ENCODE peak calls at places on chromosomes 7 and 10, in nine cellular contexts. One of them, this sample, is unnamed.

GRCh38 chr7:40057292-40057691 is 77.1 kb downstream of the MPLKIP start:
- DNase-seq in HL-60: no peak
- DNase-seq in aorta: no peak
- DNase-seq in coronary artery: no peak
- DNase-seq in substantia nigra: no peak
- DNase-seq in fibroblast of lung: peak; percentile 17
- DNase-seq in PC-9: no peak
- DNase-seq in mesendoderm: no peak
- DNase-seq in stomach: no peak
- DNase-seq in this sample: no peak

GRCh38 chr7:146864644-146865043 is 748.0 kb downstream of the CNTNAP2 start:
- DNase-seq in stomach: no peak
- DNase-seq in aorta: no peak
- DNase-seq in PC-9: no peak
- DNase-seq in fibroblast of lung: no peak
- DNase-seq in mesendoderm: peak; percentile 62
- DNase-seq in substantia nigra: no peak
- DNase-seq in HL-60: no peak
- DNase-seq in coronary artery: no peak
- DNase-seq in this sample: no peak

GRCh38 chr7:13560441-13560840 is 429.0 kb downstream of the ETV1 start:
- DNase-seq in aorta: no peak
- DNase-seq in coronary artery: no peak
- DNase-seq in PC-9: no peak
- DNase-seq in HL-60: no peak
- DNase-seq in substantia nigra: no peak
- DNase-seq in fibroblast of lung: peak; percentile 73
- DNase-seq in mesendoderm: no peak
- DNase-seq in stomach: no peak
- DNase-seq in this sample: no peak

GRCh38 chr7:27151945-27152815 is at the start of gene HOXA3:
- DNase-seq in mesendoderm: no peak
- DNase-seq in aorta: no peak
- DNase-seq in PC-9: no peak
- DNase-seq in substantia nigra: no peak
- DNase-seq in fibroblast of lung: no peak
- DNase-seq in coronary artery: peak; percentile 59
- DNase-seq in stomach: peak; percentile 26
- DNase-seq in HL-60: no peak
- DNase-seq in this sample: no peak

GRCh38 chr7:73985737-73986141 is 42.2 kb upstream of the ELN start:
- DNase-seq in aorta: no peak
- DNase-seq in mesendoderm: no peak
- DNase-seq in substantia nigra: no peak
- DNase-seq in HL-60: no peak
- DNase-seq in PC-9: no peak
- DNase-seq in stomach: no peak
- DNase-seq in coronary artery: no peak
- DNase-seq in fibroblast of lung: no peak
- DNase-seq in this sample: no peak

GRCh38 chr7:123537026-123537642 is 2.7 kb upstream of the IQUB start:
- DNase-seq in fibroblast of lung: no peak
- DNase-seq in HL-60: no peak
- DNase-seq in substantia nigra: no peak
- DNase-seq in PC-9: no peak
- DNase-seq in stomach: no peak
- DNase-seq in coronary artery: no peak
- DNase-seq in mesendoderm: peak; percentile 19
- DNase-seq in aorta: no peak
- DNase-seq in this sample: no peak

GRCh38 chr10:122688293-122688989 is 11.2 kb downstream of the C10orf120 start:
- DNase-seq in substantia nigra: no peak
- DNase-seq in stomach: no peak
- DNase-seq in mesendoderm: peak; percentile 77
- DNase-seq in aorta: no peak
- DNase-seq in coronary artery: no peak
- DNase-seq in fibroblast of lung: no peak
- DNase-seq in HL-60: no peak
- DNase-seq in PC-9: peak; percentile 4
- DNase-seq in this sample: no peak

GRCh38 chr7:44367475-44368030 is 42.2 kb upstream of the CAMK2B start:
- DNase-seq in aorta: no peak
- DNase-seq in fibroblast of lung: no peak
- DNase-seq in coronary artery: peak; percentile 14
- DNase-seq in mesendoderm: peak; percentile 25
- DNase-seq in PC-9: no peak
- DNase-seq in HL-60: no peak
- DNase-seq in substantia nigra: no peak
- DNase-seq in stomach: peak; percentile 11
- DNase-seq in this sample: no peak

GRCh38 chr7:27576360-27576944 is 86.2 kb downstream of the HIBADH start:
- DNase-seq in PC-9: no peak
- DNase-seq in mesendoderm: peak; percentile 55
- DNase-seq in HL-60: no peak
- DNase-seq in coronary artery: no peak
- DNase-seq in substantia nigra: no peak
- DNase-seq in fibroblast of lung: peak; percentile 27
- DNase-seq in stomach: no peak
- DNase-seq in aorta: no peak
- DNase-seq in this sample: peak; percentile 56

GRCh38 chr7:156279635-156280034 is 360.9 kb upstream of the RNF32 start:
- DNase-seq in stomach: no peak
- DNase-seq in PC-9: no peak
- DNase-seq in HL-60: no peak
- DNase-seq in coronary artery: no peak
- DNase-seq in aorta: no peak
- DNase-seq in substantia nigra: no peak
- DNase-seq in fibroblast of lung: no peak
- DNase-seq in mesendoderm: no peak
- DNase-seq in this sample: no peak

GRCh38 chr10:35631404-35631803 is 10.7 kb downstream of the FZD8 start:
- DNase-seq in mesendoderm: no peak
- DNase-seq in HL-60: no peak
- DNase-seq in PC-9: no peak
- DNase-seq in coronary artery: no peak
- DNase-seq in stomach: no peak
- DNase-seq in aorta: no peak
- DNase-seq in substantia nigra: no peak
- DNase-seq in fibroblast of lung: no peak
- DNase-seq in this sample: no peak

GRCh38 chr10:6927001-6927400 is 346.9 kb upstream of the PRKCQ start:
- DNase-seq in HL-60: peak; percentile 33
- DNase-seq in stomach: no peak
- DNase-seq in mesendoderm: no peak
- DNase-seq in substantia nigra: no peak
- DNase-seq in fibroblast of lung: no peak
- DNase-seq in PC-9: no peak
- DNase-seq in aorta: no peak
- DNase-seq in coronary artery: no peak
- DNase-seq in this sample: no peak

GRCh38 chr10:123808873-123809272 is 82.7 kb downstream of the CPXM2 start:
- DNase-seq in stomach: no peak
- DNase-seq in fibroblast of lung: peak; percentile 61
- DNase-seq in substantia nigra: no peak
- DNase-seq in HL-60: no peak
- DNase-seq in coronary artery: no peak
- DNase-seq in aorta: no peak
- DNase-seq in PC-9: no peak
- DNase-seq in mesendoderm: peak; percentile 87
- DNase-seq in this sample: peak; percentile 74

GRCh38 chr7:78179827-78180226 is 381.3 kb downstream of the PHTF2 start:
- DNase-seq in substantia nigra: no peak
- DNase-seq in stomach: no peak
- DNase-seq in PC-9: no peak
- DNase-seq in HL-60: no peak
- DNase-seq in coronary artery: no peak
- DNase-seq in fibroblast of lung: no peak
- DNase-seq in aorta: no peak
- DNase-seq in mesendoderm: no peak
- DNase-seq in this sample: no peak

GRCh38 chr10:75358835-75359421 is 42.6 kb downstream of the ZNF503 start:
- DNase-seq in aorta: no peak
- DNase-seq in coronary artery: no peak
- DNase-seq in mesendoderm: peak; percentile 63
- DNase-seq in HL-60: peak; percentile 96
- DNase-seq in PC-9: peak; percentile 50
- DNase-seq in substantia nigra: no peak
- DNase-seq in stomach: no peak
- DNase-seq in fibroblast of lung: peak; percentile 85
- DNase-seq in this sample: peak; percentile 98

GRCh38 chr7:25282194-25282593 is 53.9 kb upstream of the NPVF start:
- DNase-seq in aorta: no peak
- DNase-seq in HL-60: no peak
- DNase-seq in stomach: no peak
- DNase-seq in mesendoderm: no peak
- DNase-seq in PC-9: no peak
- DNase-seq in fibroblast of lung: no peak
- DNase-seq in substantia nigra: no peak
- DNase-seq in coronary artery: no peak
- DNase-seq in this sample: no peak

GRCh38 chr10:32125023-32125422 is 68.8 kb upstream of the KIF5B start:
- DNase-seq in substantia nigra: peak; percentile 23
- DNase-seq in stomach: no peak
- DNase-seq in fibroblast of lung: no peak
- DNase-seq in HL-60: no peak
- DNase-seq in PC-9: no peak
- DNase-seq in mesendoderm: no peak
- DNase-seq in aorta: no peak
- DNase-seq in coronary artery: no peak
- DNase-seq in this sample: no peak

GRCh38 chr7:111736475-111736874 is 174.2 kb upstream of the IMMP2L start:
- DNase-seq in mesendoderm: no peak
- DNase-seq in aorta: no peak
- DNase-seq in substantia nigra: no peak
- DNase-seq in PC-9: no peak
- DNase-seq in stomach: no peak
- DNase-seq in fibroblast of lung: peak; percentile 33
- DNase-seq in HL-60: no peak
- DNase-seq in coronary artery: no peak
- DNase-seq in this sample: no peak

GRCh38 chr10:88411772-88412349 is 171.3 kb downstream of the RNLS start:
- DNase-seq in PC-9: no peak
- DNase-seq in stomach: no peak
- DNase-seq in substantia nigra: no peak
- DNase-seq in mesendoderm: no peak
- DNase-seq in HL-60: no peak
- DNase-seq in aorta: no peak
- DNase-seq in fibroblast of lung: no peak
- DNase-seq in coronary artery: no peak
- DNase-seq in this sample: no peak

GRCh38 chr10:71666607-71667373 is 52.8 kb downstream of the C10orf105 start:
- DNase-seq in coronary artery: no peak
- DNase-seq in substantia nigra: no peak
- DNase-seq in PC-9: no peak
- DNase-seq in HL-60: no peak
- DNase-seq in stomach: no peak
- DNase-seq in fibroblast of lung: peak; percentile 23
- DNase-seq in mesendoderm: no peak
- DNase-seq in aorta: no peak
- DNase-seq in this sample: no peak
- H3K27ac ChIP-seq in coronary artery: no peak overlapping the region
- H3K27ac ChIP-seq in substantia nigra: no peak overlapping the region
- H3K27ac ChIP-seq in PC-9: no peak overlapping the region
- H3K27ac ChIP-seq in HL-60: no peak overlapping the region
- H3K27ac ChIP-seq in stomach: no peak overlapping the region
- H3K27ac ChIP-seq in fibroblast of lung: no peak overlapping the region
- H3K27ac ChIP-seq in mesendoderm: no peak overlapping the region
- H3K27ac ChIP-seq in aorta: no peak overlapping the region
- H3K27ac ChIP-seq in this sample: no peak overlapping the region

GRCh38 chr7:66078067-66078466 is 2.4 kb downstream of the ASL start:
- DNase-seq in mesendoderm: no peak
- DNase-seq in substantia nigra: no peak
- DNase-seq in stomach: no peak
- DNase-seq in HL-60: no peak
- DNase-seq in aorta: no peak
- DNase-seq in PC-9: no peak
- DNase-seq in fibroblast of lung: no peak
- DNase-seq in coronary artery: no peak
- DNase-seq in this sample: no peak

GRCh38 chr7:66070222-66070621 is 5.4 kb upstream of the ASL start:
- DNase-seq in mesendoderm: no peak
- DNase-seq in PC-9: no peak
- DNase-seq in HL-60: no peak
- DNase-seq in fibroblast of lung: peak; percentile 30
- DNase-seq in substantia nigra: no peak
- DNase-seq in coronary artery: no peak
- DNase-seq in aorta: no peak
- DNase-seq in stomach: no peak
- DNase-seq in this sample: no peak

GRCh38 chr7:66076459-66077329 is 1.1 kb downstream of the ASL start:
- DNase-seq in HL-60: no peak
- DNase-seq in aorta: no peak
- DNase-seq in PC-9: no peak
- DNase-seq in coronary artery: no peak
- DNase-seq in substantia nigra: no peak
- DNase-seq in fibroblast of lung: no peak
- DNase-seq in stomach: peak; percentile 66
- DNase-seq in mesendoderm: no peak
- DNase-seq in this sample: no peak

GRCh38 chr7:66075590-66076458 is at the start of gene ASL:
- DNase-seq in fibroblast of lung: peak; percentile 89
- DNase-seq in HL-60: peak; percentile 79
- DNase-seq in stomach: peak; percentile 97
- DNase-seq in PC-9: peak; percentile 96
- DNase-seq in mesendoderm: peak; percentile 94
- DNase-seq in coronary artery: peak; percentile 94
- DNase-seq in substantia nigra: peak; percentile 90
- DNase-seq in aorta: peak; percentile 95
- DNase-seq in this sample: peak; percentile 99
- H3K27ac ChIP-seq in fibroblast of lung: peak within 1 kb of the TSS; percentile 79
- H3K27ac ChIP-seq in HL-60: peak within 1 kb of the TSS; percentile 45
- H3K27ac ChIP-seq in stomach: peak within 1 kb of the TSS; percentile 82
- H3K27ac ChIP-seq in PC-9: no peak within 1 kb of the TSS
- H3K27ac ChIP-seq in mesendoderm: no peak within 1 kb of the TSS
- H3K27ac ChIP-seq in coronary artery: peak within 1 kb of the TSS; percentile 71
- H3K27ac ChIP-seq in substantia nigra: peak within 1 kb of the TSS; percentile 56
- H3K27ac ChIP-seq in aorta: no peak within 1 kb of the TSS
- H3K27ac ChIP-seq in this sample: peak within 1 kb of the TSS; percentile 59

DNA sequence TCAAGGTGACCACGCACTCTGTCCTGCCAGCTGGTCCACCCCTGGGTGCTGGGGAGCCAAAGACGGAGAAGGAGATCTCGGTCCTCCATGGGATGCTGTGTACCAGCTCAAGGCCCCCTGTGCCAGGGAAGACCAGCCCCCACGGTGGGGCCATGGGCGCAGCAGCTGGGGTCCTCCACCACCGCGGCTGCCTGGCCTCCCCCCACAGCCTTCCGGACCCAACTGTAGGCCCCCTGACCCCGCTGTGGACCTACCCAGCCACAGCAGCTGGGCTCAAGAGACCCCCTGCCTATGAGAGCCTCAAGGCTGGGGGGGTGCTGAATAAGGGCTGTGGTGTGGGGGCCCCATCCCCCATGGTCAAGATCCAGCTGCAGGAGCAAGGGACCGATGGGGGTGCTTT is 5.4 kb downstream of the NYAP1 start:
- DNase-seq in coronary artery: no peak
- DNase-seq in aorta: no peak
- DNase-seq in mesendoderm: no peak
- DNase-seq in substantia nigra: no peak
- DNase-seq in HL-60: no peak
- DNase-seq in PC-9: no peak
- DNase-seq in stomach: no peak
- DNase-seq in fibroblast of lung: no peak
- DNase-seq in this sample: no peak
- H3K27ac ChIP-seq in coronary artery: no peak overlapping the region
- H3K27ac ChIP-seq in aorta: no peak overlapping the region
- H3K27ac ChIP-seq in mesendoderm: no peak overlapping the region
- H3K27ac ChIP-seq in substantia nigra: peak overlapping the region; percentile 38
- H3K27ac ChIP-seq in HL-60: no peak overlapping the region
- H3K27ac ChIP-seq in PC-9: no peak overlapping the region
- H3K27ac ChIP-seq in stomach: no peak overlapping the region
- H3K27ac ChIP-seq in fibroblast of lung: no peak overlapping the region
- H3K27ac ChIP-seq in this sample: peak overlapping the region; percentile 80

GRCh38 chr10:69862882-69863530 is 61.3 kb downstream of the COL13A1 start:
- DNase-seq in coronary artery: no peak
- DNase-seq in substantia nigra: no peak
- DNase-seq in PC-9: no peak
- DNase-seq in mesendoderm: no peak
- DNase-seq in fibroblast of lung: no peak
- DNase-seq in stomach: no peak
- DNase-seq in aorta: no peak
- DNase-seq in HL-60: no peak
- DNase-seq in this sample: no peak
- H3K27ac ChIP-seq in coronary artery: no peak overlapping the region
- H3K27ac ChIP-seq in substantia nigra: no peak overlapping the region
- H3K27ac ChIP-seq in PC-9: peak overlapping the region; percentile 79
- H3K27ac ChIP-seq in mesendoderm: no peak overlapping the region
- H3K27ac ChIP-seq in fibroblast of lung: no peak overlapping the region
- H3K27ac ChIP-seq in stomach: no peak overlapping the region
- H3K27ac ChIP-seq in aorta: no peak overlapping the region
- H3K27ac ChIP-seq in HL-60: no peak overlapping the region
- H3K27ac ChIP-seq in this sample: peak overlapping the region; percentile 76